ENCODE peak calls at places on chromosomes 5 and 9, in ten cellular contexts. C, U, I, X, Y, W, E, A, P and S are unnamed samples.
A peak's percentile ranks its signal among the peaks of the same experiment; 100 is the strongest.

GRCh38 chr9:123687246-123687721 is 242.6 kb downstream of the DENND1A start:
- DNase-seq in C (no peak), U (no peak), I (no peak), X (no peak), Y (no peak), W (no peak), E (no peak), A (no peak), P (no peak), S (no peak)

GRCh38 chr9:132487351-132487791 is 77.4 kb downstream of the CFAP77 start:
- DNase-seq in C (no peak), U (no peak), I (no peak), X (no peak), Y (no peak), W (no peak), E (no peak), A (no peak), P (no peak), S (no peak)

GRCh38 chr5:157602505-157602904 is 26.9 kb upstream of the ADAM19 start:
- DNase-seq in C (no peak), U (peak; percentile 35), I (no peak), X (no peak), Y (no peak), W (no peak), E (no peak), A (no peak), P (no peak), S (no peak)

GRCh38 chr5:139177809-139178581 is 20.2 kb downstream of the SIL1 start:
- DNase-seq in C (peak; percentile 77), U (no peak), I (no peak), X (peak; percentile 50), Y (no peak), W (no peak), E (peak; percentile 59), A (peak; percentile 53), P (no peak), S (no peak)

GRCh38 chr9:88303785-88304495 is 84.3 kb upstream of the SPIN1 start:
- DNase-seq in C (no peak), U (no peak), I (no peak), X (no peak), Y (no peak), W (no peak), E (no peak), A (no peak), P (peak; percentile 33), S (no peak)

GRCh38 chr5:1101991-1102713 is 9.7 kb downstream of the SLC12A7 start:
- DNase-seq in C (no peak), U (no peak), I (peak; percentile 64), X (no peak), Y (no peak), W (no peak), E (no peak), A (no peak), P (no peak), S (peak; percentile 93)

GRCh38 chr9:93143830-93144530 is 9.9 kb upstream of the NINJ1 start:
- DNase-seq in C (peak; percentile 70), U (no peak), I (no peak), X (peak; percentile 58), Y (no peak), W (no peak), E (no peak), A (peak; percentile 42), P (no peak), S (no peak)

GRCh38 chr9:9645006-9645405 is 967.8 kb downstream of the PTPRD start:
- DNase-seq in C (no peak), U (no peak), I (no peak), X (no peak), Y (no peak), W (no peak), E (no peak), A (no peak), P (no peak), S (no peak)

GRCh38 chr5:176985516-176985915 is 21.1 kb downstream of the UIMC1 start:
- DNase-seq in C (no peak), U (peak; percentile 26), I (no peak), X (no peak), Y (no peak), W (no peak), E (no peak), A (no peak), P (no peak), S (no peak)

GRCh38 chr5:139688712-139689413 is 40.7 kb downstream of the CXXC5 start:
- DNase-seq in C (no peak), U (no peak), I (no peak), X (no peak), Y (no peak), W (no peak), E (no peak), A (no peak), P (no peak), S (no peak)

DNA sequence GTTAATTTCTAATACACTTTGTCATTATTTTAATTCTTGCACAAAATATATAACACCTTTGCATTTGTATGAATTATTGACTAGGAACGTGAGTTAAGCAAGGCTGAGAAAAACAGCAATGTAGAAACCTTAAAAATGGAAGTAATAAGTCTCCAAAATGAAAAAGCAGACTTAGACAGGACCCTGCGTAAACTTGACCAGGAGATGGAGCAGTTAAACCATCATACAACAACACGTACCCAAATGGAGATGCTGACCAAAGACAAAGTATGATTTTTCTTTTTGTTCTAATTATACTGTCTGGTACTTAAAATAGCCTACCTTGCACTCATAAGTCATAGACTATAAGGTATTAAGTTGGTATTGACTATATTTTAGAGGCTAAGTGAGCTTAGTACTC is 34.4 kb downstream of the RAD50 start:
- DNase-seq in C (no peak), U (no peak), I (peak; percentile 21), X (no peak), Y (no peak), W (no peak), E (no peak), A (no peak), P (no peak), S (no peak)
- TF ChIP-seq CTCF in C (no peak), U (no peak), I (no peak), X (no peak), Y (no peak), W (no peak), E (peak; percentile 3), A (no peak), P (peak; percentile 36), S (no peak)

GRCh38 chr9:121499427-121500164 is at the start of gene GGTA1:
- DNase-seq in C (peak; percentile 79), U (peak; percentile 31), I (peak; percentile 81), X (peak; percentile 45), Y (peak; percentile 67), W (peak; percentile 80), E (peak; percentile 2), A (peak; percentile 48), P (peak; percentile 38), S (peak; percentile 61)
- TF ChIP-seq CTCF in C (no peak), U (no peak), I (no peak), X (no peak), Y (no peak), W (no peak), E (no peak), A (no peak), P (no peak), S (peak; percentile 1)

GRCh38 chr5:86881493-86882090 is 263.9 kb downstream of the COX7C start:
- DNase-seq in C (no peak), U (no peak), I (no peak), X (no peak), Y (no peak), W (no peak), E (no peak), A (no peak), P (no peak), S (no peak)

GRCh38 chr5:86879086-86879485 is 261.3 kb downstream of the COX7C start:
- DNase-seq in C (no peak), U (no peak), I (no peak), X (no peak), Y (no peak), W (no peak), E (no peak), A (no peak), P (no peak), S (no peak)

GRCh38 chr5:86880344-86880743 is 262.6 kb downstream of the COX7C start:
- DNase-seq in C (no peak), U (no peak), I (no peak), X (no peak), Y (no peak), W (no peak), E (no peak), A (no peak), P (no peak), S (peak; percentile 67)

GRCh38 chr5:86878250-86878649 is 260.5 kb downstream of the COX7C start:
- DNase-seq in C (no peak), U (no peak), I (no peak), X (no peak), Y (no peak), W (no peak), E (no peak), A (no peak), P (no peak), S (no peak)

DNA sequence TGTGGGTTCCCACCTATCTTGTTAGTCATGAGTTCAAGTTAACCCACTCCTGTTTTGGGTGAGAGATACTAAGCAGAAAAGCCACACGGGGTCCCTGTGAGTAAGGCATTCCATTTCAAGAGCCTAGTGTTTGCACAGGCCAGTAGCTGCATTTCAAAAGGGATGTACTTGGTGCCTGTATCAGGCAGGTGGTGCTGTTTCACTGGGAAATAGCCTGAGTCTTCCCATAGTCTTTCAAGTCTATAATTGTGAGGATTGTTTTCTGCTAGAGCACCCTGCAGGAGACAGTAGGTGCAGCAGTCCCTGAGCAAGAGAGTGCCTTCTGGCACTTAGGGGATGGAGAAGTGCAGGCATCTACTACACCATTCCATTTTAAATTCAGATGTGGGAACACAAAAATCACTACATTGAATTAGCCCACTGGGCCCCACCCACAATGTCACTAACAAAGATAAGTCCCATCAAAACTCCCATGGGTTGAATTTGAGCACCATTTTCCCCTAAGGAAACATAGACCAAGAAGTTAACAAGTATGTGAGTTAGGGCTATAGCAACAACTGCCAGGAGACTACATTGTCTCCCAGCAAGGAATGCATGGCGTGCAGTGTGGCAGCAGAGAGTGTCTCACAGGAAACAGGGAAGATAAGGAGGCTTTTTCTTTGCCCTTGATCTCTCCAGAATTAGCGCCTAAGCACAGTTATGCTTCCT is 263.2 kb downstream of the COX7C start:
- DNase-seq in C (no peak), U (no peak), I (peak; percentile 95), X (peak; percentile 30), Y (peak; percentile 54), W (no peak), E (peak; percentile 64), A (peak; percentile 10), P (peak; percentile 88), S (peak; percentile 78)
- TF ChIP-seq CTCF in C (peak; percentile 38), U (no peak), I (peak; percentile 93), X (peak; percentile 43), Y (peak; percentile 61), W (peak; percentile 27), E (peak; percentile 85), A (peak; percentile 44), P (peak; percentile 89), S (peak; percentile 83)

DNA sequence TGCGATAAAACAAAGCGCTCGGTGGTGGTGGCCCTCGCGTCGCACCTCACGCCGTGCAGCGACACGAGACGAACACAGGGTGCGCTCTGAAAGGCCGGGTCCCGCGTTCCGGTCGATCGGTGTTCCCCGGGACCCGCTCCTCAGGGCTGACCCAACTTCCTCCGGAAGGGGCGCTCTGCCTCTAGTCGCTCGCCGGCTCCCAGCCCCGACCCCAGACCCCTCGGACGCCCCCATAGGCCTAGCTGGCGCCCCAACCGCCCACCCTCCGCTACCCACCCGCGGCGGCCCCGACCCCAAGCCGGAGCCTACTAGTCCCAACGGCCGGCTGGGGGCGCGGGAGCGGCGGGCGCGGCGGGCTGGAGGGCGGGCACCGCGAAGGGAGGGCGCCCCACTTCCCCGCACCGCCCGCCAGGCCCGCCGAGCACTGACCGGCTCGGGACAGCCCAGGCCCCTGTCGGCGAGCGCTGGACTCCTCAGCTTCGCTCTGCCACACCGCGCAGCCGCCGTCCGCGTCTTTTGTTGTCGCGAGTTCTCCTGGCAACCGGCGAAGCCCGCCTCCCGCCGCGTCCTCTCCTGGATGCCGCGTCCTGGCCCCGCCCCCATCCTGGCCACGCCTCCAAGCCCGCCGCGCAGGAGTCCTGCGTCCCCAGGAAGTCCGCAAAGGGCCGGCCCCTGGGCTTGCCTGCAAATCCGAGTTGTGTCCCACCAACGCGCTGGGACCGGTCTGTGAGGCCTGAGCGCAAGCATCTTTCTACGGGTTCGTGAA is at the start of gene KIF27:
- DNase-seq in C (peak; percentile 100), U (peak; percentile 99), I (peak; percentile 99), X (peak; percentile 100), Y (peak; percentile 100), W (peak; percentile 99), E (peak; percentile 87), A (peak; percentile 99), P (peak; percentile 98), S (peak; percentile 99)
- TF ChIP-seq CTCF in C (peak; percentile 17), U (no peak), I (peak; percentile 27), X (peak; percentile 22), Y (peak; percentile 58), W (no peak), E (peak; percentile 34), A (no peak), P (peak; percentile 31), S (peak; percentile 44)